ENCODE peak calls at places on chromosomes 12 and 14, in seven cellular contexts. One of them, this sample, is unnamed.

GRCh38 chr14:21867541-21867940 is 193.9 kb upstream of the OR4E1 start:
- DNase-seq in GM12878: no peak
- DNase-seq in H1: no peak
- DNase-seq in HepG2: no peak
- DNase-seq in K562: no peak
- DNase-seq in GM12892: no peak
- DNase-seq in SK-N-SH: no peak
- DNase-seq in this sample: no peak

GRCh38 chr12:1828863-1829262 is 8.5 kb downstream of the LRTM2 start:
- DNase-seq in GM12878: no peak
- DNase-seq in H1: no peak
- DNase-seq in HepG2: no peak
- DNase-seq in K562: no peak
- DNase-seq in GM12892: no peak
- DNase-seq in SK-N-SH: no peak
- DNase-seq in this sample: no peak

GRCh38 chr12:130948751-130949150 is 5.0 kb upstream of the ADGRD1 start:
- DNase-seq in GM12878: no peak
- DNase-seq in H1: no peak
- DNase-seq in HepG2: no peak
- DNase-seq in K562: no peak
- DNase-seq in GM12892: no peak
- DNase-seq in SK-N-SH: no peak
- DNase-seq in this sample: no peak

GRCh38 chr12:57838594-57839302 is 7.8 kb downstream of the CTDSP2 start:
- DNase-seq in GM12878: no peak
- DNase-seq in H1: no peak
- DNase-seq in HepG2: no peak
- DNase-seq in K562: no peak
- DNase-seq in GM12892: no peak
- DNase-seq in SK-N-SH: no peak
- DNase-seq in this sample: no peak

GRCh38 chr12:110670161-110670701 is 18.7 kb downstream of the HVCN1 start:
- DNase-seq in GM12878: peak
- DNase-seq in H1: no peak
- DNase-seq in HepG2: no peak
- DNase-seq in K562: no peak
- DNase-seq in GM12892: no peak
- DNase-seq in SK-N-SH: no peak
- DNase-seq in this sample: no peak

GRCh38 chr14:68231832-68232642 is 412.5 kb downstream of the RAD51B start:
- DNase-seq in GM12878: no peak
- DNase-seq in H1: no peak
- DNase-seq in HepG2: no peak
- DNase-seq in K562: no peak
- DNase-seq in GM12892: no peak
- DNase-seq in SK-N-SH: no peak
- DNase-seq in this sample: no peak

GRCh38 chr12:109178532-109178931 is 62.1 kb downstream of the ACACB start:
- DNase-seq in GM12878: no peak
- DNase-seq in H1: no peak
- DNase-seq in HepG2: no peak
- DNase-seq in K562: no peak
- DNase-seq in GM12892: no peak
- DNase-seq in SK-N-SH: no peak
- DNase-seq in this sample: no peak

GRCh38 chr12:11771356-11771755 is 121.9 kb downstream of the ETV6 start:
- DNase-seq in GM12878: no peak
- DNase-seq in H1: no peak
- DNase-seq in HepG2: no peak
- DNase-seq in K562: no peak
- DNase-seq in GM12892: no peak
- DNase-seq in SK-N-SH: no peak
- DNase-seq in this sample: no peak

GRCh38 chr12:26906704-26907103 is 31.1 kb downstream of the INTS13 start:
- DNase-seq in GM12878: no peak
- DNase-seq in H1: no peak
- DNase-seq in HepG2: no peak
- DNase-seq in K562: no peak
- DNase-seq in GM12892: no peak
- DNase-seq in SK-N-SH: peak
- DNase-seq in this sample: no peak

GRCh38 chr12:92943482-92944250 is 14.6 kb upstream of the EEA1 start:
- DNase-seq in GM12878: no peak
- DNase-seq in H1: no peak
- DNase-seq in HepG2: peak
- DNase-seq in K562: no peak
- DNase-seq in GM12892: no peak
- DNase-seq in SK-N-SH: no peak
- DNase-seq in this sample: no peak

GRCh38 chr14:100144645-100144995 is 14.8 kb downstream of the DEGS2 start:
- DNase-seq in GM12878: no peak
- DNase-seq in H1: no peak
- DNase-seq in HepG2: peak
- DNase-seq in K562: no peak
- DNase-seq in GM12892: no peak
- DNase-seq in SK-N-SH: no peak
- DNase-seq in this sample: no peak

GRCh38 chr12:53719649-53720048 is 7.6 kb downstream of the CALCOCO1 start:
- DNase-seq in GM12878: no peak
- DNase-seq in H1: no peak
- DNase-seq in HepG2: no peak
- DNase-seq in K562: no peak
- DNase-seq in GM12892: no peak
- DNase-seq in SK-N-SH: no peak
- DNase-seq in this sample: no peak

GRCh38 chr12:27981874-27982273 is 9.3 kb upstream of the PTHLH start:
- DNase-seq in GM12878: no peak
- DNase-seq in H1: no peak
- DNase-seq in HepG2: no peak
- DNase-seq in K562: no peak
- DNase-seq in GM12892: no peak
- DNase-seq in SK-N-SH: no peak
- DNase-seq in this sample: no peak

GRCh38 chr12:94553130-94553519 is 93.5 kb upstream of the CEP83 start:
- DNase-seq in GM12878: no peak
- DNase-seq in H1: no peak
- DNase-seq in HepG2: no peak
- DNase-seq in K562: no peak
- DNase-seq in GM12892: no peak
- DNase-seq in SK-N-SH: no peak
- DNase-seq in this sample: no peak

GRCh38 chr14:63467440-63468072 is 75.6 kb downstream of the PPP2R5E start:
- DNase-seq in GM12878: no peak
- DNase-seq in H1: no peak
- DNase-seq in HepG2: no peak
- DNase-seq in K562: no peak
- DNase-seq in GM12892: no peak
- DNase-seq in SK-N-SH: no peak
- DNase-seq in this sample: no peak

GRCh38 chr12:46267618-46268348 is 1.1 kb downstream of the SLC38A1 start:
- DNase-seq in GM12878: no peak
- DNase-seq in H1: peak
- DNase-seq in HepG2: no peak
- DNase-seq in K562: peak
- DNase-seq in GM12892: peak
- DNase-seq in SK-N-SH: peak
- DNase-seq in this sample: no peak

GRCh38 chr12:60308366-60309000 is 712.7 kb downstream of the SLC16A7 start:
- DNase-seq in GM12878: no peak
- DNase-seq in H1: no peak
- DNase-seq in HepG2: no peak
- DNase-seq in K562: no peak
- DNase-seq in GM12892: no peak
- DNase-seq in SK-N-SH: no peak
- DNase-seq in this sample: no peak

GRCh38 chr12:83676896-83677295 is 990.2 kb downstream of the TMTC2 start:
- DNase-seq in GM12878: no peak
- DNase-seq in H1: no peak
- DNase-seq in HepG2: no peak
- DNase-seq in K562: no peak
- DNase-seq in GM12892: no peak
- DNase-seq in SK-N-SH: no peak
- DNase-seq in this sample: no peak

GRCh38 chr12:95942106-95942531 is 295 bp downstream of the CCDC38 start:
- DNase-seq in GM12878: no peak
- DNase-seq in H1: no peak
- DNase-seq in HepG2: peak
- DNase-seq in K562: no peak
- DNase-seq in GM12892: no peak
- DNase-seq in SK-N-SH: no peak
- DNase-seq in this sample: no peak

GRCh38 chr12:50052964-50053363 is 4.4 kb upstream of the ASIC1 start:
- DNase-seq in GM12878: no peak
- DNase-seq in H1: no peak
- DNase-seq in HepG2: no peak
- DNase-seq in K562: no peak
- DNase-seq in GM12892: no peak
- DNase-seq in SK-N-SH: peak
- DNase-seq in this sample: no peak

GRCh38 chr14:37246427-37246829 is 48.7 kb downstream of the MIPOL1 start:
- DNase-seq in GM12878: no peak
- DNase-seq in H1: no peak
- DNase-seq in HepG2: peak
- DNase-seq in K562: peak
- DNase-seq in GM12892: no peak
- DNase-seq in SK-N-SH: peak
- DNase-seq in this sample: no peak

DNA sequence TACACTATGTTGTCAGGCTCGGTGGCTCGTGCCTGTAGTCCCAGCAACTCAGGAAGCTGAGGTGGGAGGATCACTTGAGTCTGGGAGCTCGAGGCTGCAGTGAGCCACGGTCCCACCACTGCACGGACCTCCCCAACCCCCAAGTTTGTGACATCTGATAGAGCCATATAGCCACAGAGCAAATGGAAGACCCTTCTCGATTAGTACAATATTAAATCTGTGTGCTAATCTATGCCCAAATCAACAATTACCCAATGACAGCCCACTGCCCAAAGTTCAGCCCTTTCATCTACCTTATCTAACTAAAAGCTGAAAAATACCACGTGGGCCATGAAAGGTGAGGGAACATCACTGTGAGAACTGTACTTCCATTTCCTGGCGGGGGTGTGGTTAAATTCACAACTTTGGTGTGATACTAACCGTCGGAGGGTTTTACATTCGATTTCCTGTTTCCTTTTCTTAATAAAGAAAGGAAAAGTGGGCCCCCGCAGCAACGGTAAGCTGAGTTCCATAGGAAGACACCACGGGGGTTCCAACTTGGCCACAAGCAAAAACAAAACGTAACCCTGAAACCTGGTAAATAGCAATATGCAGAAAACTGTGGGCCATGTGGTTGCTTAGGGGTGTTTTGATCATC is 31.2 kb upstream of the FOS start:
- DNase-seq in GM12878: peak
- DNase-seq in H1: no peak
- DNase-seq in HepG2: peak
- DNase-seq in K562: no peak
- DNase-seq in GM12892: no peak
- DNase-seq in SK-N-SH: no peak
- DNase-seq in this sample: no peak
- TF ChIP-seq TAF1 in GM12878: peak
- TF ChIP-seq TAF1 in H1: no peak
- TF ChIP-seq TAF1 in HepG2: no peak
- TF ChIP-seq TAF1 in K562: no peak
- TF ChIP-seq TAF1 in GM12892: no peak
- TF ChIP-seq TAF1 in SK-N-SH: no peak
- TF ChIP-seq TAF1 in this sample: no peak

GRCh38 chr12:102920271-102920670 is 3.2 kb upstream of the PAH start:
- DNase-seq in GM12878: no peak
- DNase-seq in H1: no peak
- DNase-seq in HepG2: peak
- DNase-seq in K562: no peak
- DNase-seq in GM12892: no peak
- DNase-seq in SK-N-SH: no peak
- DNase-seq in this sample: no peak
- TF ChIP-seq POLR2AphosphoS5 in GM12878: no peak
- TF ChIP-seq POLR2AphosphoS5 in H1: no peak
- TF ChIP-seq POLR2AphosphoS5 in HepG2: no peak
- TF ChIP-seq POLR2AphosphoS5 in K562: no peak
- TF ChIP-seq POLR2AphosphoS5 in GM12892: no peak
- TF ChIP-seq POLR2AphosphoS5 in SK-N-SH: no peak
- TF ChIP-seq POLR2AphosphoS5 in this sample: no peak

DNA sequence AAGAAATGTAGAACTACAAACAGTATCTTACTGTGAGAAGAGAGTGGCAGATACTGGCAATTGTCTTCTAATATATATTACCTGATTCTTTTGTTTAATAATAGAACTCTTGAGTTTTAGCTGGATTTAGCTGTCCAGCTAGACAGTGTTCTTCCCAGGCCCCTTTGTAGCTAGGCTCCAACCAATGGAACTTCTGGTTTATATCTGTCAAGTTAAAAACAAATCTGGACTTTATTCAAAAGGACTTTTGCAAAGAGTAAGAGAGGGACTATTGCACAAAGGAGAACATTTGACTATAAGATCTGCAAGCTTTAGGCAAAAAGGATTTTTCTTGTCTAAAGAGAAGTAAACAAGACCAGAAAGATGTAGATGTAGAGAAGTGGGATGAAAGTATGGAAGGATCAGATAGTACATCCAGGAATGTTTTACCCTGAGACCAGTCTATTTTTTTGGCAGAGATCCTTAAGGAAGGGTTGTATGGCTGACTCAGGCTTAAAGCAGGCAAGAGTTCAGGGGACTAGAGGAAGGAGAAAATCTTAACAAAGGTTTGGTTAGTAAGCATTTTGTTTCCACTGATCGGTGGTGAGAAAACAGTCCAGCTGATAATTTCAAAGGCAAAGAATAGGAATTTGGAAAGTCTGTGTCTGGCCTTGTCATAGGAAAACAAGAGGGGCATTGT is 111.1 kb upstream of the PLEKHA5 start:
- DNase-seq in GM12878: no peak
- DNase-seq in H1: no peak
- DNase-seq in HepG2: no peak
- DNase-seq in K562: no peak
- DNase-seq in GM12892: no peak
- DNase-seq in SK-N-SH: no peak
- DNase-seq in this sample: no peak
- TF ChIP-seq TAF1 in GM12878: no peak
- TF ChIP-seq TAF1 in H1: no peak
- TF ChIP-seq TAF1 in HepG2: no peak
- TF ChIP-seq TAF1 in K562: no peak
- TF ChIP-seq TAF1 in GM12892: no peak
- TF ChIP-seq TAF1 in SK-N-SH: no peak
- TF ChIP-seq TAF1 in this sample: no peak

DNA sequence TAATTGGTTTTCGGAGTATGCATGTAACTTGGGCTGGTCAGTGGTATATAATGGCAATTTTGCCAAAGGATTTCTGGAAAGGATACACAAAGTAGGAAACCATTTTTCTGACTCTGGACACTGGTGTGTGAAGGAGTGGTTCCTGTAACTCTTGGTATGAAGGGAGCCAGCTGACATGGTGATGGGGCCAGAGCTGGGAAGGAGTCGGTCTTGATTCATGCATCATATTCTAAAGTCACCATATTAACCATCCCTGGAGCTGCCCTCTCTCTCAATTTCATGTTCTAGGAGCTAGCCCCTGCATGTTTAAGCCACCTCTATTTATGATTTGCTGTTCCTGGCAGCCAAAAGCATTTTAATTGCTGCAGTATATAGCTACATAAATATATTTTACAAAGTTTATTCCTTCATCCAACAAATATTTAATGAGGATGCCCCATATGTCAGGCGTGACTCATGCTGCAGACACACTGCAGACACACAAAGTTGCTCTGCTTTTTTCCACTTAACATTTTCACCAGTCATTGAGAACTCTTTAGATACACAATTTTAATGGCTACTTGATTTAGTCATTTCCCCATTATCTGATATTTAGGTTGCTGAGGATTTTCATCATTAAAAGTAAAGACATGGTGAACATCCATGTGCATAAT is 78.7 kb upstream of the PSMC1 start:
- DNase-seq in GM12878: no peak
- DNase-seq in H1: no peak
- DNase-seq in HepG2: no peak
- DNase-seq in K562: no peak
- DNase-seq in GM12892: no peak
- DNase-seq in SK-N-SH: no peak
- DNase-seq in this sample: no peak
- TF ChIP-seq POLR2AphosphoS5 in GM12878: no peak
- TF ChIP-seq POLR2AphosphoS5 in H1: no peak
- TF ChIP-seq POLR2AphosphoS5 in HepG2: no peak
- TF ChIP-seq POLR2AphosphoS5 in K562: no peak
- TF ChIP-seq POLR2AphosphoS5 in GM12892: no peak
- TF ChIP-seq POLR2AphosphoS5 in SK-N-SH: no peak
- TF ChIP-seq POLR2AphosphoS5 in this sample: no peak

This sample was measured in GM12891.